ENCODE peak calls at places on chromosomes 2 and 18, in five cellular contexts. One of them, this sample, is unnamed.

GRCh38 chr2:215476424-215476823 is 40.6 kb upstream of the FN1 start:
- DNase-seq in nucleus accumbens: no peak
- DNase-seq in Right ventricle myocardium superior: no peak
- DNase-seq in H9: no peak
- DNase-seq in AML-193: no peak
- DNase-seq in this sample: no peak

GRCh38 chr2:25664531-25665307 is 8.7 kb downstream of the DTNB start:
- DNase-seq in H9: peak
- DNase-seq in AML-193: no peak
- DNase-seq in nucleus accumbens: no peak
- DNase-seq in Right ventricle myocardium superior: peak
- DNase-seq in this sample: no peak

GRCh38 chr2:16260041-16260440 is 319.7 kb downstream of the MYCN start:
- DNase-seq in nucleus accumbens: no peak
- DNase-seq in H9: no peak
- DNase-seq in AML-193: no peak
- DNase-seq in Right ventricle myocardium superior: no peak
- DNase-seq in this sample: no peak

GRCh38 chr2:40416486-40416885 is 35.4 kb downstream of the SLC8A1 start:
- DNase-seq in AML-193: no peak
- DNase-seq in nucleus accumbens: no peak
- DNase-seq in H9: no peak
- DNase-seq in Right ventricle myocardium superior: no peak
- DNase-seq in this sample: no peak

GRCh38 chr2:102251042-102251848 is 60.1 kb upstream of the IL1RL1 start:
- DNase-seq in AML-193: no peak
- DNase-seq in Right ventricle myocardium superior: peak
- DNase-seq in nucleus accumbens: no peak
- DNase-seq in H9: peak
- DNase-seq in this sample: no peak

GRCh38 chr2:227799202-227799601 is 14.4 kb upstream of the CCL20 start:
- DNase-seq in Right ventricle myocardium superior: no peak
- DNase-seq in AML-193: no peak
- DNase-seq in H9: no peak
- DNase-seq in nucleus accumbens: no peak
- DNase-seq in this sample: no peak

GRCh38 chr2:54927085-54927750 is 123.0 kb downstream of the RTN4 start:
- DNase-seq in AML-193: no peak
- DNase-seq in nucleus accumbens: no peak
- DNase-seq in Right ventricle myocardium superior: no peak
- DNase-seq in H9: no peak
- DNase-seq in this sample: no peak

GRCh38 chr2:23351388-23352141 is 33.4 kb upstream of the KLHL29 start:
- DNase-seq in nucleus accumbens: peak
- DNase-seq in H9: peak
- DNase-seq in AML-193: no peak
- DNase-seq in Right ventricle myocardium superior: peak
- DNase-seq in this sample: peak

GRCh38 chr18:6397931-6398566 is 16.7 kb downstream of the L3MBTL4 start:
- DNase-seq in Right ventricle myocardium superior: no peak
- DNase-seq in H9: no peak
- DNase-seq in nucleus accumbens: no peak
- DNase-seq in AML-193: no peak
- DNase-seq in this sample: no peak

GRCh38 chr2:166519391-166519962 is 25.4 kb upstream of the SCN7A start:
- DNase-seq in H9: no peak
- DNase-seq in Right ventricle myocardium superior: no peak
- DNase-seq in AML-193: no peak
- DNase-seq in nucleus accumbens: no peak
- DNase-seq in this sample: no peak

GRCh38 chr2:86037795-86038192 is 67.9 kb downstream of the POLR1A start:
- DNase-seq in AML-193: no peak
- DNase-seq in H9: no peak
- DNase-seq in nucleus accumbens: no peak
- DNase-seq in Right ventricle myocardium superior: no peak
- DNase-seq in this sample: no peak

GRCh38 chr2:62654423-62654791 is 51.1 kb upstream of the EHBP1 start:
- DNase-seq in AML-193: no peak
- DNase-seq in Right ventricle myocardium superior: no peak
- DNase-seq in nucleus accumbens: no peak
- DNase-seq in H9: no peak
- DNase-seq in this sample: no peak

GRCh38 chr2:61450144-61450543 is 20.7 kb downstream of the USP34 start:
- DNase-seq in H9: no peak
- DNase-seq in nucleus accumbens: no peak
- DNase-seq in AML-193: no peak
- DNase-seq in Right ventricle myocardium superior: no peak
- DNase-seq in this sample: no peak

GRCh38 chr2:179238027-179238426 is 26.6 kb downstream of the SESTD1 start:
- DNase-seq in H9: no peak
- DNase-seq in Right ventricle myocardium superior: no peak
- DNase-seq in nucleus accumbens: no peak
- DNase-seq in AML-193: no peak
- DNase-seq in this sample: no peak

GRCh38 chr2:16101196-16101595 is 160.8 kb downstream of the MYCN start:
- DNase-seq in AML-193: no peak
- DNase-seq in H9: no peak
- DNase-seq in nucleus accumbens: no peak
- DNase-seq in Right ventricle myocardium superior: no peak
- DNase-seq in this sample: no peak

GRCh38 chr18:44130365-44130942 is 550.2 kb upstream of the SETBP1 start:
- DNase-seq in nucleus accumbens: no peak
- DNase-seq in Right ventricle myocardium superior: no peak
- DNase-seq in AML-193: peak
- DNase-seq in H9: peak
- DNase-seq in this sample: no peak

GRCh38 chr2:193966590-193966989 is 1690.4 kb upstream of the SLC39A10 start:
- DNase-seq in Right ventricle myocardium superior: no peak
- DNase-seq in H9: no peak
- DNase-seq in nucleus accumbens: no peak
- DNase-seq in AML-193: no peak
- DNase-seq in this sample: no peak

GRCh38 chr2:8872821-8873432 is 35.5 kb upstream of the KIDINS220 start:
- DNase-seq in nucleus accumbens: no peak
- DNase-seq in H9: no peak
- DNase-seq in AML-193: peak
- DNase-seq in Right ventricle myocardium superior: no peak
- DNase-seq in this sample: no peak

This sample was measured in dorsolateral prefrontal cortex.